ENCODE peak calls at places on chromosomes 6 and 20, in nine cellular contexts. H, M, I, Z, T, S, U, K and C are unnamed samples.

GRCh38 chr20:46694484-46694883 is 5.2 kb upstream of the TP53RK start:
- DNase-seq in K (no peak), H (no peak), U (peak; percentile 61), M (no peak), T (no peak), Z (no peak), S (no peak), I (no peak), C (no peak)

GRCh38 chr20:18176318-18176785 is 38.7 kb downstream of the KAT14 start:
- DNase-seq in K (no peak), I (no peak), U (peak; percentile 97), M (no peak), S (no peak), H (no peak), T (no peak), Z (no peak), C (no peak)

GRCh38 chr6:140774080-140774505 is 1358.6 kb upstream of the GJE1 start:
- DNase-seq in H (no peak), S (no peak), M (no peak), Z (no peak), U (peak; percentile 12), T (no peak), K (no peak), I (no peak), C (peak; percentile 51)

GRCh38 chr6:116369540-116370327 is 1.0 kb upstream of the DSE start:
- DNase-seq in T (no peak), I (no peak), K (no peak), S (no peak), H (no peak), U (no peak), Z (no peak), M (no peak), C (no peak)

GRCh38 chr6:83536034-83536646 is 23.8 kb downstream of the PRSS35 start:
- DNase-seq in U (peak; percentile 73), T (peak; percentile 74), M (no peak), I (no peak), S (no peak), Z (peak; percentile 35), K (no peak), H (no peak), C (no peak)

GRCh38 chr6:106448000-106448426 is 87.5 kb downstream of the CRYBG1 start:
- DNase-seq in Z (peak; percentile 13), U (no peak), H (no peak), M (peak; percentile 26), T (no peak), K (no peak), I (no peak), S (peak; percentile 68), C (no peak)

GRCh38 chr6:27293436-27294152 is 18.5 kb downstream of the POM121L2 start:
- DNase-seq in I (no peak), S (no peak), T (no peak), U (peak; percentile 83), Z (no peak), M (no peak), K (no peak), H (no peak), C (no peak)

GRCh38 chr6:122005661-122006060 is 393.8 kb upstream of the HSF2 start:
- DNase-seq in S (no peak), Z (no peak), M (no peak), U (no peak), T (no peak), I (no peak), H (no peak), K (no peak), C (peak; percentile 22)

GRCh38 chr20:32982617-32983458 is 21.4 kb downstream of the SUN5 start:
- DNase-seq in T (no peak), H (no peak), M (peak; percentile 35), Z (no peak), K (no peak), U (peak; percentile 50), S (no peak), I (no peak), C (peak; percentile 28)

GRCh38 chr6:140988780-140989179 is 1143.9 kb upstream of the GJE1 start:
- DNase-seq in K (no peak), I (no peak), M (no peak), U (no peak), T (no peak), S (no peak), H (no peak), Z (no peak), C (no peak)

GRCh38 chr6:56733298-56733697 is 90.6 kb upstream of the DST start:
- DNase-seq in U (no peak), M (no peak), S (no peak), T (no peak), Z (no peak), I (no peak), H (no peak), K (no peak), C (no peak)

GRCh38 chr6:150676339-150676738 is 76.7 kb downstream of the PLEKHG1 start:
- DNase-seq in K (no peak), S (no peak), H (no peak), I (no peak), T (no peak), U (no peak), M (no peak), Z (no peak), C (no peak)

GRCh38 chr6:19837511-19838441 is 606 bp downstream of the ID4 start:
- DNase-seq in K (peak; percentile 70), H (peak; percentile 28), M (peak; percentile 30), I (no peak), S (peak; percentile 64), U (peak; percentile 66), T (peak; percentile 30), Z (no peak), C (peak; percentile 53)

GRCh38 chr20:46179811-46180326 is 61.8 kb downstream of the CD40 start:
- DNase-seq in I (no peak), K (no peak), S (no peak), Z (no peak), H (no peak), T (no peak), U (no peak), M (no peak), C (no peak)

GRCh38 chr6:63597142-63598000 is 25.1 kb downstream of the LOC128125822 start:
- DNase-seq in H (no peak), T (no peak), I (no peak), S (no peak), M (no peak), K (no peak), U (no peak), Z (no peak), C (no peak)
- H3K4me3 ChIP-seq in H (peak overlapping the region; percentile 34), T (no peak overlapping the region), I (no peak overlapping the region), S (peak overlapping the region; percentile 55), M (no peak overlapping the region), K (peak overlapping the region; percentile 65), U (no peak overlapping the region), Z (peak overlapping the region; percentile 55), C (no peak overlapping the region)

GRCh38 chr6:1382331-1382882 is 7.0 kb upstream of the FOXF2 start:
- DNase-seq in T (no peak), I (no peak), K (no peak), Z (no peak), U (peak; percentile 69), S (no peak), M (no peak), H (no peak), C (peak; percentile 28)
- H3K4me1 ChIP-seq in T (peaks cover 3% of the 10 kb centered on the region), I (peaks cover 38% of the 10 kb centered on the region), K (peaks cover 22% of the 10 kb centered on the region), Z (peaks cover 29% of the 10 kb centered on the region), U (no peaks in the 10 kb centered on the region), S (peaks cover 54% of the 10 kb centered on the region), M (peaks cover 40% of the 10 kb centered on the region), H (no peaks in the 10 kb centered on the region), C (peaks cover 63% of the 10 kb centered on the region)

GRCh38 chr6:63487123-63487813 is 85.0 kb upstream of the LOC128125822 start:
- DNase-seq in U (no peak), M (no peak), S (no peak), H (no peak), T (no peak), I (no peak), Z (no peak), K (no peak), C (no peak)
- H3K27ac ChIP-seq in U (no peak overlapping the region), M (no peak overlapping the region), S (no peak overlapping the region), H (no peak overlapping the region), T (no peak overlapping the region), I (no peak overlapping the region), Z (no peak overlapping the region), K (no peak overlapping the region), C (no peak overlapping the region)

GRCh38 chr6:78863576-78863975 is 3.8 kb upstream of the IRAK1BP1 start:
- DNase-seq in M (no peak), Z (no peak), U (no peak), H (no peak), T (no peak), I (no peak), S (no peak), K (no peak), C (no peak)

GRCh38 chr6:78864957-78865356 is 2.4 kb upstream of the IRAK1BP1 start:
- DNase-seq in K (no peak), Z (no peak), T (no peak), H (no peak), U (no peak), M (no peak), S (no peak), I (no peak), C (no peak)

GRCh38 chr6:78867020-78867369 is 356 bp upstream of the IRAK1BP1 start:
- DNase-seq in S (no peak), H (no peak), T (no peak), M (no peak), K (no peak), U (no peak), I (peak; percentile 2), Z (no peak), C (no peak)

GRCh38 chr6:78867370-78868040 is at the start of gene IRAK1BP1:
- DNase-seq in Z (peak; percentile 68), I (peak; percentile 35), H (peak; percentile 73), U (peak; percentile 94), S (peak; percentile 89), K (peak; percentile 85), M (peak; percentile 82), T (peak; percentile 75), C (peak; percentile 59)

DNA sequence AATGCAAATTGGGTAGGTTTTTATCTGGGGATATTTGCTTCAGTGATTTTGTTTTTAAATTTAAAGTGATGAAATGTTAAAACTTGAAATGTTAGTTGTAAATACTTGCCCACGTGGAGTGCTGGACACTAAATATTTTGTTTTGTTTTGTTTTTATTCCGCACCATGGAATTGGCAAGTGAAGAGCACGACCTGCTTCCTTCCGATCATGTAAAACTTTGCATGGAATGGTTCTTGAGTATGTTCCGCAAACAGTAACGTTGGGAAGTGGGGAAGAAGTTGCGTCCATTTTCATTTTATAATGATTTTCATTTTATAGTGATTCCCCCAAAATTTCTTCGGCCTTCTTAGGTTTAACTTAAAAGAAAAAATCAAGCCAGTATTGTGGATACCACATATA is 773 bp downstream of the IRAK1BP1 start:
- DNase-seq in U (no peak), K (no peak), S (no peak), I (no peak), H (no peak), Z (no peak), T (no peak), M (no peak), C (no peak)
- H3K4me3 ChIP-seq in U (no peak overlapping the region), K (peak overlapping the region; percentile 92), S (peak overlapping the region; percentile 89), I (peak overlapping the region; percentile 87), H (peak overlapping the region; percentile 93), Z (peak overlapping the region; percentile 88), T (peak overlapping the region; percentile 51), M (peak overlapping the region; percentile 81), C (peak overlapping the region; percentile 48)

GRCh38 chr6:113645986-113646385 is 211.2 kb upstream of the MARCKS start:
- DNase-seq in H (no peak), I (no peak), K (no peak), S (no peak), T (no peak), U (no peak), Z (no peak), M (no peak), C (no peak)
- H3K4me1 ChIP-seq in H (no peaks in the 10 kb centered on the region), I (no peaks in the 10 kb centered on the region), K (no peaks in the 10 kb centered on the region), S (peaks cover 17% of the 10 kb centered on the region), T (peaks cover 3% of the 10 kb centered on the region), U (no peaks in the 10 kb centered on the region), Z (no peaks in the 10 kb centered on the region), M (peaks cover 27% of the 10 kb centered on the region), C (peaks cover 43% of the 10 kb centered on the region)

GRCh38 chr6:131400782-131401496 is 172.1 kb upstream of the ARG1 start:
- DNase-seq in T (no peak), M (no peak), U (no peak), I (no peak), S (no peak), Z (no peak), H (no peak), K (no peak), C (no peak)
- H3K27ac ChIP-seq in T (no peak overlapping the region), M (no peak overlapping the region), U (no peak overlapping the region), I (no peak overlapping the region), S (no peak overlapping the region), Z (no peak overlapping the region), H (no peak overlapping the region), K (no peak overlapping the region), C (no peak overlapping the region)